ENCODE peak calls at places on chromosomes 12 and 14, in seven cellular contexts. J is stimulated activated CD8-positive, alpha-beta memory T cell treated with anti-CD3 and anti-CD28 coated beads, Interleukin-15, amount 100 ng/mL, for 24 hours; R is nucleus accumbens; N is EL; T is T-helper 1 cell; C is activated T-cell treated with anti-CD3 and anti-CD28 coated beads for 24 hours; O is hippocampal formation. G is an unnamed sample.

GRCh38 chr12:118611295-118611694 is 234.9 kb downstream of the SUDS3 start:
- DNase-seq in J (no peak), R (no peak), N (no peak), T (no peak), C (no peak), O (peak), G (no peak)

GRCh38 chr14:106694638-106695393 is 1168.4 kb downstream of the TMEM121 start:
- DNase-seq in J (peak), R (no peak), N (no peak), T (peak), C (peak), O (no peak), G (no peak)

GRCh38 chr12:2016862-2017723 is 12.8 kb upstream of the DCP1B start:
- DNase-seq in J (no peak), R (no peak), N (no peak), T (peak), C (no peak), O (no peak), G (no peak)

GRCh38 chr12:78802593-78802992 is 62.0 kb upstream of the SYT1 start:
- DNase-seq in J (no peak), R (no peak), N (peak), T (no peak), C (no peak), O (no peak), G (no peak)

GRCh38 chr12:43281563-43281962 is 270.4 kb downstream of the ADAMTS20 start:
- DNase-seq in J (no peak), R (no peak), N (no peak), T (no peak), C (no peak), O (no peak), G (no peak)

GRCh38 chr14:24337144-24337823 is 2.4 kb upstream of the ADCY4 start:
- DNase-seq in J (no peak), R (no peak), N (no peak), T (no peak), C (no peak), O (no peak), G (no peak)

GRCh38 chr12:132638541-132639408 is 20.2 kb downstream of the P2RX2 start:
- DNase-seq in J (no peak), R (peak), N (peak), T (no peak), C (no peak), O (no peak), G (peak)

GRCh38 chr12:124721501-124722154 is 142.0 kb downstream of the SCARB1 start:
- DNase-seq in J (no peak), R (no peak), N (no peak), T (no peak), C (no peak), O (no peak), G (no peak)

GRCh38 chr14:78725086-78725485 is 554.9 kb downstream of the NRXN3 start:
- DNase-seq in J (no peak), R (no peak), N (no peak), T (no peak), C (no peak), O (no peak), G (no peak)

GRCh38 chr14:55699131-55700057 is 119.4 kb downstream of the KTN1 start:
- DNase-seq in J (no peak), R (no peak), N (peak), T (no peak), C (no peak), O (no peak), G (peak)